ENCODE peak calls at places on chromosomes 3 and 15, in five cellular contexts. Z is left ventricle myocardium superior, M is frontal cortex, I is putamen, L is AG10803. O is an unnamed sample.

GRCh38 chr15:40857601-40858351 is 13.9 kb downstream of the SPINT1 start:
- DNase-seq in I (peak; percentile 50), Z (peak; percentile 77), M (peak; percentile 58), L (peak; percentile 44), O (peak; percentile 60)

GRCh38 chr3:29430558-29430971 is 149.7 kb downstream of the RBMS3 start:
- DNase-seq in Z (no peak), M (no peak), L (peak; percentile 84), I (no peak), O (peak; percentile 69)

GRCh38 chr15:88177451-88177850 is 79.1 kb downstream of the NTRK3 start:
- DNase-seq in I (no peak), M (no peak), L (no peak), Z (no peak), O (no peak)

GRCh38 chr3:188052229-188052965 is 101.6 kb upstream of the LPP start:
- DNase-seq in L (no peak), I (peak; percentile 100), Z (peak; percentile 88), M (peak; percentile 52), O (peak; percentile 87)

GRCh38 chr15:72566973-72567372 is 87.5 kb upstream of the GOLGA6B start:
- DNase-seq in Z (no peak), I (no peak), L (no peak), M (no peak), O (no peak)

GRCh38 chr3:11170052-11170770 is 15.9 kb downstream of the HRH1 start:
- DNase-seq in M (no peak), Z (no peak), L (no peak), I (no peak), O (peak; percentile 72)

GRCh38 chr3:26281284-26281977 is 341.1 kb upstream of the LRRC3B start:
- DNase-seq in I (no peak), M (no peak), L (no peak), Z (no peak), O (no peak)

GRCh38 chr15:23565395-23566069 is at the start of gene MKRN3:
- DNase-seq in M (peak; percentile 47), Z (peak; percentile 52), L (peak; percentile 79), I (peak; percentile 79), O (peak; percentile 94)

GRCh38 chr15:50067254-50067653 is 51.8 kb downstream of the ATP8B4 start:
- DNase-seq in Z (no peak), I (no peak), M (no peak), L (no peak), O (no peak)

GRCh38 chr3:111128884-111129283 is 57.3 kb downstream of the NECTIN3 start:
- DNase-seq in I (no peak), Z (no peak), M (no peak), L (no peak), O (no peak)

GRCh38 chr3:41690766-41691563 is 270.9 kb downstream of the ULK4 start:
- DNase-seq in L (no peak), Z (no peak), I (no peak), M (no peak), O (peak; percentile 31)

GRCh38 chr3:13868844-13869724 is 10.8 kb downstream of the WNT7A start:
- DNase-seq in I (no peak), L (no peak), Z (no peak), M (no peak), O (no peak)

GRCh38 chr15:68224546-68225250 is 4.8 kb downstream of the CLN6 start:
- DNase-seq in Z (no peak), L (no peak), I (no peak), M (peak; percentile 4), O (no peak)

GRCh38 chr3:73258057-73258456 is 196.6 kb downstream of the EBLN2 start:
- DNase-seq in L (no peak), Z (no peak), I (no peak), M (no peak), O (no peak)

GRCh38 chr15:80878867-80879250 is 99.7 kb downstream of the CEMIP start:
- DNase-seq in M (no peak), Z (no peak), L (no peak), I (no peak), O (peak; percentile 33)

GRCh38 chr3:52281980-52282801 is 3.7 kb upstream of the WDR82 start:
- DNase-seq in L (peak; percentile 23), I (no peak), M (no peak), Z (no peak), O (peak; percentile 72)

GRCh38 chr3:8371085-8371551 is 130.5 kb upstream of the LMCD1 start:
- DNase-seq in Z (no peak), L (peak; percentile 62), M (no peak), I (no peak), O (peak; percentile 38)

GRCh38 chr3:30544811-30545210 is 61.6 kb upstream of the TGFBR2 start:
- DNase-seq in M (no peak), Z (no peak), L (peak; percentile 83), I (no peak), O (peak; percentile 96)

GRCh38 chr15:40743921-40744809 is 10.9 kb downstream of the RMDN3 start:
- DNase-seq in L (peak; percentile 84), I (no peak), Z (peak; percentile 58), M (no peak), O (peak; percentile 90)

GRCh38 chr15:48424076-48424475 is 92.8 kb downstream of the DUT start:
- DNase-seq in L (no peak), M (no peak), Z (no peak), I (no peak), O (no peak)

GRCh38 chr3:172094621-172095557 is 55.5 kb downstream of the FNDC3B start:
- DNase-seq in Z (no peak), M (no peak), I (no peak), L (no peak), O (no peak)

GRCh38 chr15:69160976-69161877 is 792 bp downstream of the GLCE start:
- DNase-seq in Z (peak; percentile 67), L (peak; percentile 25), M (peak; percentile 45), I (peak; percentile 72), O (peak; percentile 27)